ENCODE peak calls at places on chromosomes 5 and 9, in six cellular contexts. R is GM06990, L is heart right ventricle, W is HAP-1, Z is neural progenitor cell, T is BE2C. C is an unnamed sample.

GRCh38 chr5:176732736-176733585 is 77.4 kb upstream of the UNC5A start:
- DNase-seq in R (no peak), L (no peak), W (no peak), Z (no peak), T (peak; percentile 17), C (no peak)

GRCh38 chr9:135335691-135336181 is 143.8 kb upstream of the PPP1R26 start:
- DNase-seq in R (no peak), L (no peak), W (no peak), Z (no peak), T (peak; percentile 2), C (no peak)

GRCh38 chr9:113692264-113692663 is 183.8 kb upstream of the ZNF618 start:
- DNase-seq in R (no peak), L (no peak), W (no peak), Z (no peak), T (no peak), C (no peak)

GRCh38 chr9:33856247-33856646 is 39.3 kb downstream of the UBE2R2 start:
- DNase-seq in R (no peak), L (no peak), W (no peak), Z (no peak), T (no peak), C (no peak)

GRCh38 chr9:16727452-16728127 is 142.9 kb downstream of the BNC2 start:
- DNase-seq in R (no peak), L (no peak), W (no peak), Z (no peak), T (no peak), C (no peak)

GRCh38 chr5:116992681-116993080 is 418.1 kb upstream of the SEMA6A start:
- DNase-seq in R (no peak), L (no peak), W (no peak), Z (no peak), T (no peak), C (no peak)

GRCh38 chr9:89870207-89870606 is 265.4 kb downstream of the GADD45G start:
- DNase-seq in R (no peak), L (no peak), W (no peak), Z (no peak), T (no peak), C (no peak)

GRCh38 chr5:33257807-33258491 is 182.8 kb upstream of the TARS1 start:
- DNase-seq in R (no peak), L (no peak), W (no peak), Z (no peak), T (no peak), C (no peak)

GRCh38 chr5:15525679-15526275 is 25.8 kb downstream of the FBXL7 start:
- DNase-seq in R (no peak), L (no peak), W (no peak), Z (no peak), T (no peak), C (peak; percentile 52)

GRCh38 chr9:17824927-17825659 is 246.2 kb downstream of the SH3GL2 start:
- DNase-seq in R (no peak), L (no peak), W (no peak), Z (no peak), T (no peak), C (no peak)

GRCh38 chr5:6286404-6286803 is 91.9 kb downstream of the MED10 start:
- DNase-seq in R (no peak), L (no peak), W (no peak), Z (no peak), T (no peak), C (no peak)

GRCh38 chr9:34653610-34654072 is 1.7 kb downstream of the IL11RA start:
- DNase-seq in R (no peak), L (no peak), W (no peak), Z (no peak), T (peak; percentile 61), C (peak; percentile 52)

GRCh38 chr9:129320575-129321311 is 142.7 kb upstream of the IER5L start:
- DNase-seq in R (peak; percentile 65), L (peak; percentile 74), W (peak; percentile 76), Z (peak; percentile 65), T (peak; percentile 80), C (peak; percentile 93)

GRCh38 chr9:110710420-110710819 is 41.8 kb downstream of the MUSK start:
- DNase-seq in R (no peak), L (no peak), W (no peak), Z (no peak), T (no peak), C (no peak)

GRCh38 chr9:75422939-75423522 is 334.7 kb downstream of the OSTF1 start:
- DNase-seq in R (peak; percentile 1), L (no peak), W (no peak), Z (no peak), T (no peak), C (no peak)

GRCh38 chr9:133945314-133945975 is 46.7 kb downstream of the VAV2 start:
- DNase-seq in R (peak; percentile 79), L (no peak), W (no peak), Z (no peak), T (no peak), C (no peak)

GRCh38 chr9:121440265-121440664 is 59.4 kb downstream of the GGTA1 start:
- DNase-seq in R (no peak), L (no peak), W (peak; percentile 18), Z (peak; percentile 28), T (no peak), C (peak; percentile 51)

GRCh38 chr9:132147839-132148238 is 14.0 kb upstream of the NTNG2 start:
- DNase-seq in R (no peak), L (no peak), W (no peak), Z (no peak), T (no peak), C (no peak)

GRCh38 chr5:154683101-154683757 is 71.9 kb upstream of the LARP1 start:
- DNase-seq in R (no peak), L (no peak), W (no peak), Z (no peak), T (no peak), C (no peak)

GRCh38 chr5:61538722-61539501 is 206.9 kb downstream of the ZSWIM6 start:
- DNase-seq in R (no peak), L (no peak), W (no peak), Z (no peak), T (no peak), C (no peak)

GRCh38 chr5:53191766-53192165 is 82.2 kb upstream of the MOCS2 start:
- DNase-seq in R (no peak), L (no peak), W (no peak), Z (no peak), T (no peak), C (no peak)

GRCh38 chr5:149561848-149562247 is 10.6 kb upstream of the CSNK1A1 start:
- DNase-seq in R (no peak), L (peak; percentile 34), W (no peak), Z (no peak), T (no peak), C (peak; percentile 80)

GRCh38 chr5:141747646-141748229 is 65.7 kb upstream of the ARAP3 start:
- DNase-seq in R (no peak), L (no peak), W (no peak), Z (no peak), T (no peak), C (no peak)

DNA sequence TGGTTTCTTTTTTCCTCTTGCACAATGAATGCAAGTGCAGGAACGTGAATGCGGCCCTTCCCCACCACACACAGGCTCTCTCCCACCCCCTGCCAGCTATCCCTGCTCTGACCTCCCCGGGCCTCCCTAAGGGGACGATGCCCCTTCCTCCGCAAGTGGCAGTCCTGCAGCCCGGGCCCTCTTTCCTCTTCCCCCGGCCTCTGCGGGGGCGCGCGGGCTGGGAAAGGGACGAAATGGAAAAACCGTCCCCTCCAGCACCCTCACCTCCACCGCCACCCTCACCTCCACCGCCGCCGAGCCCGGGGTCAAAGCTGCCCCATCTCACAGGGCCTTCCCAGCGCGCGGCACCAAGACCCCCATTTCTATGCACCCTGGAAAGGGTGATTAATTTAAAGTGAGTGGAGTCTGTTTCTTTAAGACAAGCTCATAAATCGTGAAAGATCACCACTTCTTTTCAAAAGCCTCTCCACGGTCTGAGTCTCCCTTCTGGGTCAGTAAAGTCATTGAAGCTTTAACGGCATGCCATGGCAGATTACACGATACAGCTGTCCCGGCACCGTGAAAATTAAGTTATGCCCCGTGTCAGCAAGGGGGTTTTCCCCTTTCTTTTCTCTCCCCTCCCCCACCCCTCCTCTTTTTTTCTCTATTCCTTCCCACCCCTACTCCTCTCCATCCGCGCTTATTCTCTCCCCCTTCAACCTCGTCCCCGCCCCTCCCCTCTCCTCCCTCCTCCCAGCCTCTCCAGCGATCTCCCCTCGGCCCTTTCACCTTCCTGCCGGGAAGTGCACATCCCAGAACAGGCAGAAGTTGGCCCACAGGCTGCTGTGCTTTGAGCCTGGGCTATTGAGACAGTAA is 44.5 kb downstream of the GAS1 start:
- DNase-seq in R (no peak), L (no peak), W (no peak), Z (peak; percentile 65), T (no peak), C (no peak)
- H3K4me3 ChIP-seq in R (no peak overlapping the region), L (peak overlapping the region; percentile 20), W (no peak overlapping the region), Z (peak overlapping the region; percentile 45), T (no peak overlapping the region), C (peak overlapping the region; percentile 12)

DNA sequence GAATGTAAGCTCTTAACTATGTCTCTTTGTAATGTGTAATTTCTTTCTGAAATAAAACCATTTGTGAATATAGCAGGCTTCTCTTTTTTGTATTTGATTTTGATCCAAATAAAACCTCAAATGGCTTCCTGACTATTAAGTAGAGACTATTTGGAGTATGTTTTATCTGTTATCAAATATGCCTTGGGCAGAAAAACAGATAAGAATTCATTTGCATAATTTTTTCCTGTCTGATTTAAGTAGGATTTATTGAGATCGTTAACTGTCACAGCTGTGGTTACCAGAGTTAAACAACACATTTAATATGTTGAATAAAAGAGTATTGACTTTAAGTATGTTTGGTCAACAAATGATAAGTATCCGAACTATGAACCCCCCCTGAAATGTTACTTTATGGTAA is 104.9 kb downstream of the MELK start:
- DNase-seq in R (no peak), L (no peak), W (no peak), Z (no peak), T (no peak), C (no peak)
- H3K27me3 ChIP-seq in R (no peaks in the 10 kb centered on the region), L (no peaks in the 10 kb centered on the region), W (no peaks in the 10 kb centered on the region), Z (no peaks in the 10 kb centered on the region), T (no peaks in the 10 kb centered on the region), C (no peaks in the 10 kb centered on the region)

DNA sequence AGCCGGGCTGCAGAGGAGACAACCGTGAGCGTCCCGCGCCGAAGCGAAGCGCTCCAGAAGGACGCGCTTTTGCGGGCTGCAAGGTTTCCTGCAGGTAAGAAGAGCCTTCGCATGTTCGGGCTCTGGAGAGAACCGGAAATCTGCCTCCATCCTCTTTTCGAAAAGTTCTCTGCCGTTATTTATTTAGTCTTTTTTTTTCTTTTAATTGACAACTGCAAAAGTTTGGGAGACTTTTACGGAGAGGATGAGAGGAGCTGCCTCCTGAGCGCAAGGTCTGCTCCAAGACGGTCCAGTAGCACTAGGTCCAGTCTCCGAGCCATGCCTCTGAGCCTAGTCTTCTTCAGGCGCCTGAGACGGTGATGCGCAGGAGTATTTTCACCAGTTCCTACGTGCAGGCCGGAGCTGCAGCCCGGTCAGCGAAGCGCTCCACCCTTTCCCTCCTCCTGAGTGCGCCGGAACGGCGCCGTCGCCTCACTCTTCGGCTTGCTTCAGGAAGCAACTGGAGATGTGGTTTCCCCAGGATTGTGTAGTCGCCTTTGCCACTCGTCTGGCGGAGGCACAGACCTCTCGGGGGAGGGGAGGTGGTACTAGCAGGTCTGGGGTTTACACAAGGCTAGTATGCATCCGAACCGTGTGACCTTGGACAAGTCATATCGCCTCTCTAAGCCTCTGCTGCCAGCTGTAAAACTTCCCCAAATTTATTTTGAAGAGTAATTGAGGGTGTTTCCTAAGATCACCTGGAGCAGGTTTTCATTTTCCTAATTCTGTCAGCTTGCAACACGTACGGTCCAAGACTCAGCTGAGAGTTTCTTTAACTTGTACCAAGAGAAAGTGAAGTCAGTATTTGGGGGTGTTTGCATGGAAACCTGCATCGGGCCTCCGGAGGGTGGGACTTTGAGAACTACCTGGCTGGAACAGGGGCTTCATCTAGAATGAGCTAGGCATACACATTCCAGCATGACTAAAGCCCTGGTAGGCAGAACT is 4.5 kb downstream of the POU4F3 start:
- DNase-seq in R (no peak), L (no peak), W (no peak), Z (peak; percentile 64), T (no peak), C (no peak)
- H3K4me3 ChIP-seq in R (no peak overlapping the region), L (no peak overlapping the region), W (no peak overlapping the region), Z (no peak overlapping the region), T (no peak overlapping the region), C (no peak overlapping the region)

GRCh38 chr9:137165250-137165836 is 4.5 kb downstream of the LRRC26 start:
- DNase-seq in R (no peak), L (no peak), W (no peak), Z (no peak), T (no peak), C (no peak)
- H3K27me3 ChIP-seq in R (no peaks in the 10 kb centered on the region), L (peaks cover 99% of the 10 kb centered on the region), W (peaks cover 51% of the 10 kb centered on the region), Z (peaks cover 100% of the 10 kb centered on the region), T (peaks cover 62% of the 10 kb centered on the region), C (peaks cover 100% of the 10 kb centered on the region)